ENCODE peak calls at places on chromosomes 11 and 22, in seven cellular contexts. G, E, P, U, Y, C and Z are unnamed samples. For H3K9me3, the result is how much of the 10 kb centered on the place peaks cover.

GRCh38 chr11:47152953-47153950 is 23.4 kb downstream of the ARFGAP2 start:
- DNase-seq in G (peak), E (peak), P (peak), U (no peak), Y (peak), C (peak), Z (peak)

GRCh38 chr22:33520904-33521780 is 399.1 kb downstream of the LARGE1 start:
- DNase-seq in G (no peak), E (no peak), P (no peak), U (no peak), Y (no peak), C (no peak), Z (no peak)

GRCh38 chr11:122155765-122156527 is 39.9 kb upstream of the BLID start:
- DNase-seq in G (no peak), E (no peak), P (no peak), U (no peak), Y (no peak), C (no peak), Z (peak)

GRCh38 chr22:43346521-43346929 is 3.4 kb upstream of the SCUBE1 start:
- DNase-seq in G (peak), E (peak), P (peak), U (peak), Y (peak), C (peak), Z (peak)

GRCh38 chr11:29093416-29093815 is 923.4 kb downstream of the KCNA4 start:
- DNase-seq in G (no peak), E (no peak), P (no peak), U (no peak), Y (peak), C (no peak), Z (no peak)

GRCh38 chr11:120067361-120068113 is 70.4 kb downstream of the TRIM29 start:
- DNase-seq in G (no peak), E (peak), P (no peak), U (no peak), Y (no peak), C (no peak), Z (no peak)

GRCh38 chr11:119512373-119512772 is 89.4 kb upstream of the THY1 start:
- DNase-seq in G (no peak), E (no peak), P (no peak), U (no peak), Y (no peak), C (no peak), Z (no peak)

GRCh38 chr22:41021039-41021654 is 70.0 kb downstream of the RBX1 start:
- DNase-seq in G (no peak), E (peak), P (peak), U (no peak), Y (peak), C (peak), Z (no peak)

GRCh38 chr22:30416403-30416802 is 9.2 kb upstream of the MTFP1 start:
- DNase-seq in G (no peak), E (no peak), P (no peak), U (no peak), Y (no peak), C (no peak), Z (no peak)

DNA sequence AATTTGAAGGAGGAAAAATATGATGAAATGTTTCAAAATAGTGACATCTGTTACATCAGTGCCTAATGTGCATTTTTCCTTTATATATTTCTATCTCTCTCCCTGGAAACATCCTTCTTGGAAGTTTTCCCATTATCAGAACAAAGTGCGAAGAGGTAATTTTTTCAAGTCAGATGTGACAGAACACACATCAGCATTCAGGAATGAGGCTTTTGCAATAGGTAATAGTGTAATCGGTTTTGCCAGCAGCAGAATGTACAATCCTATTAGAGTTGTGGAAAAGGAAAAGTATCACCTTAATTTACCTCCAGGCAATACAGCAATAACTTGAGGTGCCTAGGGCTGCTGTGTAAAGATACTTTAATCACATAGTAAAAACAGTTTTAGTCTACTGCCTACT is 275.8 kb downstream of the FAT3 start:
- DNase-seq in G (no peak), E (no peak), P (no peak), U (no peak), Y (no peak), C (no peak), Z (no peak)
- H3K9me3 ChIP-seq in G (under half), E (under half), P (under half), U (under half), Y (under half), C (under half), Z (under half)

DNA sequence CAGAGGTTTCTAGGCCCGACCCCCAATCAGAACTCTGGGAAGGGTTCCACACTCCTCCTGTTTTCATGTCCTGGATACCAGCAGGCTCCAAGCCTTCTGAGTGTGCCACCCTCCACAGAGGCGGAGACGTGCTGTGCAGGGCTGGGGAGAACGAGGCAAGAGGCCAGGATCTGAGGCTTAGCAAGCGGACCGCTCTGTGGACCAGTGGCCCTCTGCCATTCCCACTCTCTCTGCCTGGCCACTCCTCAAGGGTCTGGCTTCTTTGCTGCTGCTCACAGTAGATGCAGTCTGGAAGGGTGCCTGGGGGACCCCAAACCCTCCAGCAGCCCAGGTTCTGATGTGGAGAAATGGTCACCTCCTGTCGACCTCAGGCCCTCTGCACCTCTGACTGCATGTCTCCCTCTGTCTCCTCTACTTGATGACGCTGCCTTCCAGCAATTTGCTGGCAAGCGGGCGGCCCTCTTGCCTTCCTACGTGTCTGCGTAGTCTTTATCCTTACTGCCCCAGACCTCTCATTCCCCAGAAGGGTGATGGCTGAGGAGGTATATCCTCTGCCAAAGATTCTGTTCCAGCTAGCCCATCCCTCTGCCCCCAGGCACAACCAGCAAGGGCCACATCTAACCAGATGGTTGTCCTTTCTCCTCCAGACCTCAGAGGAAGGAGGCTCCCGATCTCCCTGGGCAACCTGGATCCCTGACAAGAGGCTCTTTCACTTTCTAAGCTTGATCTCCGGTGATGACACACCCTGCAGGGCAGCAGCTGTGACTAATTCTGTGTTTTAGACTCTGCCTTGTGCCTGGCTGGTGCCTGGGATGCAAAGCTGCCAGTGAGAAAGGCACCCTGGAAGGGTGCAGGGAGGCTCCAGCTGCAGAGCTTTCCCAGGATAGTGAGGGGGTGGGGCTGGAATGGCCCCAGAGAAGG is 87.3 kb downstream of the NAT10 start:
- DNase-seq in G (no peak), E (peak), P (peak), U (no peak), Y (peak), C (peak), Z (peak)
- H3K4me3 ChIP-seq in G (no peak), E (no peak), P (no peak), U (no peak), Y (peak), C (no peak), Z (peak)

GRCh38 chr22:45217806-45218205 is 22.9 kb downstream of the KIAA0930 start:
- DNase-seq in G (no peak), E (no peak), P (no peak), U (no peak), Y (no peak), C (no peak), Z (no peak)
- H3K9me3 ChIP-seq in G (under half), E (under half), P (under half), U (under half), Y (under half), C (under half), Z (under half)

DNA sequence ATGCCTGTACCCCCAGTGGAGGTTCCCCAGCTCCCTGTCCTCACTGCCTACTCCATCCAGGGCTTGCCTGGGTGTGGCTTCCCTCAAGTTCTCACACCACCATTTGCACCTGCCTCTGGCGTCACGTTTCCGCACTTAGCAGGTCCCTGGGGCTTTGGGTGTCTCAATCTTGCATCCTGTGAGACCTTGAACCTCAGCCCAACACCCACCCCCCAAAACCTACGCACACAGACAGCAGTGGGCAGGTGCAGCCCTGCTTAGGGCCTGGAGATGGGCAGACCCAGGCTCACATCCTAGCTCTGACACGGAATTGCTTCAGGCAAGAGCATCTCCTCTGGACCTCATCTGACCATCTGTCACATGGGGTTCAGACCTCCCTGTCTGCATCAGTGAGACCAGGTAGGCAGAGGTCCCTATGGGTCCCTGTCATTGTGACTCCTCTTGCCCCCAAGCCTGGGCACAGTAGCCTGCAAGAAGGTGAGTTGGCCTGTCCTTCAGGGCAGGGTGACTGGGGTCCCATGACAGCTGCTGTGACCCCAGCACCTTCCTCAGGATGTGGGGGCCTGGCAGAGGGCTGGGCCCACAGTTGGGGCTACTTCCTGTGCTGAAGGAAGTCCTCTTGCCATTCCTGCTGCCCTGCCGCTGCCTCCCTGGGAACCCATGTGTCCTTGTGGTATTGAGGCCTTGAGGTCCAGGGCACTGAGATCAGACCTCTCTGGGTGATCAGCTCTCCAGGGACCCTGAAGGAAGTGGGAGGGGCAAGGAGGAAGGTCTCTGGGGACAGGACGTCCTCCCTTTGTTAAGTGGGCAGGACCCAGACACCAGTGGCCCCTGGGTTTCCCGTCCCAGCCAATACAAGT is 2.0 kb downstream of the SIPA1 start:
- DNase-seq in G (no peak), E (peak), P (no peak), U (peak), Y (no peak), C (no peak), Z (no peak)
- H3K4me3 ChIP-seq in G (peak), E (no peak), P (no peak), U (peak), Y (no peak), C (peak), Z (no peak)

DNA sequence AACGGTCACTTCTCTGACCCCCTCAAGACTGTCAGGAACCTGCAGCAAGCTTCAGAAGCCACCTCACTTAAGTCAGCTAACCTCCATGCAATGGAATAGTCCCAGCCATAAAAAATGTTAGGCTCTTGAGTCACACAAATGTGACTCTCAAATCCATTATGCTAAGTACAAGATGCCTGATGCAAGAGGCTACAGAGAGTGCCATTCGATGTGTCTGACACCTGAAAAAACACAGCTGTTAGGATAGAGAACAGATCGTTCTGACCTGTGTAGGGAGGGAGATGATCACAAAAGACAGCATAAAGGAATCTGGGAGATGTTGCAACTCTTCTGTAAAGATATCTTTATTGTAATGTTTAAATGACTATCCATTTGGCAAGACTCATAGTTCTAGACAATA is 712.4 kb downstream of the TBC1D22A start:
- DNase-seq in G (no peak), E (no peak), P (no peak), U (no peak), Y (no peak), C (no peak), Z (no peak)
- H3K9me3 ChIP-seq in G (under half), E (under half), P (under half), U (under half), Y (under half), C (under half), Z (under half)

GRCh38 chr11:10454506-10454901 is 560 bp upstream of the AMPD3 start:
- DNase-seq in G (no peak), E (no peak), P (no peak), U (no peak), Y (no peak), C (no peak), Z (no peak)

GRCh38 chr11:10455637-10456487 is 798 bp downstream of the AMPD3 start:
- DNase-seq in G (peak), E (peak), P (no peak), U (peak), Y (peak), C (peak), Z (peak)

GRCh38 chr11:10457901-10458300 is 2.8 kb downstream of the AMPD3 start:
- DNase-seq in G (no peak), E (no peak), P (no peak), U (no peak), Y (no peak), C (no peak), Z (no peak)

GRCh38 chr11:10454902-10455631 is at the start of gene AMPD3:
- DNase-seq in G (no peak), E (peak), P (no peak), U (no peak), Y (peak), C (peak), Z (peak)

DNA sequence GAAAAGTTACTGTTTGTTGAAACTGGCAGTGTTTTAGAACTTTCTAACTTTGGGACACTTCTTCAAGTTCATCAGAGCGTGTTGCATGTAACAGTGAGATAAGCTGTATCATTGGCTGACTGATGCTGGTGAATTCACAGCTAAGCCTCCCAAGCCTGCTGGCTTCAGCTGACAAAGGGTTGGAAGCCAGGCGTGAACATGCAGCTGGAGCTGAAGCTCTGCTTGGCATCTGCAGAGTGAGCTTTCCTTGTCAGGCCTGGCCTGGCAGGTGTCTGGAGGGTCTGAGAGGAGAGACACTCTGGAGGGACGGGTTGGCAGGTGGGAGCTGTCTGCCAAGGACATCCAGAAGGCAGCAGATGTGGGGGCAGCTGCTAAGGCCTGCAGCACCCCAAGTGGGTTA is 1.5 kb downstream of the AMPD3 start:
- DNase-seq in G (no peak), E (no peak), P (no peak), U (no peak), Y (no peak), C (no peak), Z (peak)
- H3K4me3 ChIP-seq in G (no peak), E (no peak), P (no peak), U (peak), Y (peak), C (peak), Z (peak)

GRCh38 chr22:47288640-47289039 is 526.2 kb downstream of the TBC1D22A start:
- DNase-seq in G (no peak), E (no peak), P (no peak), U (no peak), Y (no peak), C (no peak), Z (no peak)
- H3K9me3 ChIP-seq in G (under half), E (under half), P (under half), U (under half), Y (under half), C (under half), Z (under half)

GRCh38 chr11:117823941-117824420 is 563 bp downstream of the FXYD2 start:
- DNase-seq in G (peak), E (peak), P (peak), U (no peak), Y (peak), C (peak), Z (no peak)
- H3K4me3 ChIP-seq in G (no peak), E (no peak), P (peak), U (no peak), Y (no peak), C (no peak), Z (no peak)